ENCODE peak calls at places on chromosomes 4 and X, in six cellular contexts. One of them, this sample, is unnamed.
A peak's percentile ranks its signal among the peaks of the same experiment; 100 is the strongest.

GRCh38 chr4:143019351-143019750 is 165.4 kb upstream of the USP38 start:
- DNase-seq in H9: no peak
- DNase-seq in mesenchymal stem cell: no peak
- DNase-seq in H1: no peak
- DNase-seq in IMR-90: no peak
- DNase-seq in neuronal stem cell: no peak
- DNase-seq in this sample: no peak

GRCh38 chr4:105215609-105216313 is 69.1 kb downstream of the TET2 start:
- DNase-seq in neuronal stem cell: no peak
- DNase-seq in IMR-90: peak; percentile 70
- DNase-seq in H1: no peak
- DNase-seq in H9: no peak
- DNase-seq in mesenchymal stem cell: no peak
- DNase-seq in this sample: no peak

GRCh38 chrX:130658310-130658709 is 244.7 kb downstream of the ENOX2 start:
- DNase-seq in mesenchymal stem cell: no peak
- DNase-seq in IMR-90: no peak
- DNase-seq in H9: no peak
- DNase-seq in neuronal stem cell: no peak
- DNase-seq in H1: no peak
- DNase-seq in this sample: no peak

GRCh38 chr4:70844180-70844579 is 4.5 kb upstream of the GRSF1 start:
- DNase-seq in IMR-90: no peak
- DNase-seq in H1: no peak
- DNase-seq in mesenchymal stem cell: no peak
- DNase-seq in H9: no peak
- DNase-seq in neuronal stem cell: no peak
- DNase-seq in this sample: no peak

GRCh38 chr4:2353222-2354107 is 65.0 kb downstream of the ZFYVE28 start:
- DNase-seq in IMR-90: no peak
- DNase-seq in neuronal stem cell: no peak
- DNase-seq in mesenchymal stem cell: no peak
- DNase-seq in H1: no peak
- DNase-seq in H9: peak; percentile 28
- DNase-seq in this sample: no peak

GRCh38 chr4:119118397-119118796 is 17.2 kb upstream of the MYOZ2 start:
- DNase-seq in IMR-90: no peak
- DNase-seq in neuronal stem cell: no peak
- DNase-seq in H1: no peak
- DNase-seq in mesenchymal stem cell: peak; percentile 82
- DNase-seq in H9: no peak
- DNase-seq in this sample: no peak

GRCh38 chrX:77415882-77416281 is 31.3 kb upstream of the FGF16 start:
- DNase-seq in mesenchymal stem cell: no peak
- DNase-seq in IMR-90: no peak
- DNase-seq in H1: no peak
- DNase-seq in neuronal stem cell: no peak
- DNase-seq in H9: no peak
- DNase-seq in this sample: no peak

GRCh38 chr4:107710493-107711459 is 9.3 kb downstream of the PAPSS1 start:
- DNase-seq in H9: no peak
- DNase-seq in mesenchymal stem cell: no peak
- DNase-seq in H1: no peak
- DNase-seq in IMR-90: no peak
- DNase-seq in neuronal stem cell: no peak
- DNase-seq in this sample: no peak

GRCh38 chr4:8836664-8837171 is 34.9 kb downstream of the HMX1 start:
- DNase-seq in H1: no peak
- DNase-seq in mesenchymal stem cell: no peak
- DNase-seq in H9: no peak
- DNase-seq in neuronal stem cell: no peak
- DNase-seq in IMR-90: no peak
- DNase-seq in this sample: no peak

GRCh38 chr4:176193898-176194297 is 1.5 kb downstream of the SPATA4 start:
- DNase-seq in H1: no peak
- DNase-seq in mesenchymal stem cell: peak; percentile 71
- DNase-seq in neuronal stem cell: no peak
- DNase-seq in H9: no peak
- DNase-seq in IMR-90: peak; percentile 94
- DNase-seq in this sample: peak; percentile 29

GRCh38 chrX:153766098-153766817 is 2.2 kb downstream of the PLXNB3 start:
- DNase-seq in H9: peak; percentile 36
- DNase-seq in IMR-90: peak; percentile 71
- DNase-seq in mesenchymal stem cell: peak; percentile 83
- DNase-seq in H1: no peak
- DNase-seq in neuronal stem cell: no peak
- DNase-seq in this sample: no peak

GRCh38 chrX:30893206-30893605 is 4.2 kb upstream of the TAB3 start:
- DNase-seq in H9: no peak
- DNase-seq in IMR-90: no peak
- DNase-seq in neuronal stem cell: no peak
- DNase-seq in H1: no peak
- DNase-seq in mesenchymal stem cell: no peak
- DNase-seq in this sample: no peak

DNA sequence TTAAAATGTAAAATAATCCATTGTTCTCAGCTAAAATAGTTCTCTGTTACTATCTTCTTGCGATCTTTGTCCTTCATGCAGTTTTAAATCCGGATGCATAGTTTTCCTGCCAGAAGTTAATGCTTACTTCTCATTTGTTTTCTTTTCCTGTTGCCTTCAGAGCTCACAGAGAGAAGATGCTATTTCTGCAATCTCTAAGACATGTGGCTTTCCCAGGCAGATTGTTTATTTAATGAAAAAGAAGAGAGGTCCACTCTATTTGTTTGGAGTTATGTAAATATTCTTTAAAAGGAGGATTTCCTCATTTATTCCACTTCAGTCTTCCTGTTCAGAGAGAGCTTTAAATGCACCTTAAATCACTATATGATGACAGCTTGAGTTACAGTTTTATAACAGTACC is 39.3 kb upstream of the HPGD start:
- DNase-seq in mesenchymal stem cell: peak; percentile 68
- DNase-seq in H9: no peak
- DNase-seq in IMR-90: no peak
- DNase-seq in neuronal stem cell: no peak
- DNase-seq in H1: no peak
- DNase-seq in this sample: no peak
- H3K14ac ChIP-seq in mesenchymal stem cell: no peak overlapping the region
- H3K14ac ChIP-seq in H9: no peak overlapping the region
- H3K14ac ChIP-seq in IMR-90: no peak overlapping the region
- H3K14ac ChIP-seq in neuronal stem cell: no peak overlapping the region
- H3K14ac ChIP-seq in H1: no peak overlapping the region
- H3K14ac ChIP-seq in this sample: no peak overlapping the region

DNA sequence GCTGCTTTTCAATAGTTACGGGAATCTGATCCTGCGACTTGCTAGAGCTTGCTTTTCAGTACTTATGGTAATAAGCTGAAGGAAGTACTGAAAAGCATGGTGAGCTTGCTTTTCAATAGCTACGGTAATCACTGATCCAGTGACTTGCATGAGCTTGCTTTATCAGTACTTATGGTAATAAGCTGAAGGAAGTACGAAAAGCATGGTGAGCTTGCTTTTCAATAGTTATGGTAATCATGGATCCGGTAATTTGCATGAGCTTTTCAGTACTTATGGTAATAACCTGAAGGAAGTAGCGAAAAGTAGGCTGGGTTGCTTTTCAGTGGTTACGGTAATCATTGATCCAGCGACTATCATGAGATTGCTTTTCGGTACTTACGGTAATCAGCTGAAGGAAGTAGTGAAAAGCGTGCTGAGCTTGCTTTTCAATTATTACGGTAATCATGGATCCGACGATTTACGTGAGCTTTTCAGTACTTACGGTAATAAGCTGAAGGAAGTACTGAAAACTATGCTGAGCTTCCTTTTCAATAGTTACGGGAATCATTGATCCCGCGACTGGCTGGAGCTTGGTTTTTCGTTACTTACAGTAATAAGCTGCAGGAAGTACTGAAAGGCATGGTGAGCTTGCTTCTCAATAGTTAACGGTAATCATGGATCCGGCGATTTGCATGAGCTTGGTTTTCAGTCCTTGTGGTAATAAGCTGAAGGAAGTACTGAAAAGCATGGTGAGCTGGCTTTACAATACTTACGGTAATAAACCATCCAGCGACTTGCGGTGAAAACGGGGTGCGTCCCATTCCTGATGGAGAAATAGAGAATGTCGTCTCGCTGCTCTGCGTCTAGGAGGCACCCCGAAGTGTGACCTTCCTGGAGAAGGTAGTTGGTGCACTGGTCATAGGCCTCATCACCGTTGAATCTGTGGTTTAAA is 6.5 kb downstream of the CRLF2 start:
- DNase-seq in H9: peak; percentile 76
- DNase-seq in IMR-90: peak; percentile 59
- DNase-seq in H1: peak; percentile 65
- DNase-seq in neuronal stem cell: peak; percentile 93
- DNase-seq in mesenchymal stem cell: peak; percentile 93
- DNase-seq in this sample: no peak
- H3K4me1 ChIP-seq in H9: no peaks in the 10 kb centered on the region
- H3K4me1 ChIP-seq in IMR-90: no peaks in the 10 kb centered on the region
- H3K4me1 ChIP-seq in H1: no peaks in the 10 kb centered on the region
- H3K4me1 ChIP-seq in neuronal stem cell: no peaks in the 10 kb centered on the region
- H3K4me1 ChIP-seq in mesenchymal stem cell: peaks cover 2% of the 10 kb centered on the region
- H3K4me1 ChIP-seq in this sample: no peaks in the 10 kb centered on the region

DNA sequence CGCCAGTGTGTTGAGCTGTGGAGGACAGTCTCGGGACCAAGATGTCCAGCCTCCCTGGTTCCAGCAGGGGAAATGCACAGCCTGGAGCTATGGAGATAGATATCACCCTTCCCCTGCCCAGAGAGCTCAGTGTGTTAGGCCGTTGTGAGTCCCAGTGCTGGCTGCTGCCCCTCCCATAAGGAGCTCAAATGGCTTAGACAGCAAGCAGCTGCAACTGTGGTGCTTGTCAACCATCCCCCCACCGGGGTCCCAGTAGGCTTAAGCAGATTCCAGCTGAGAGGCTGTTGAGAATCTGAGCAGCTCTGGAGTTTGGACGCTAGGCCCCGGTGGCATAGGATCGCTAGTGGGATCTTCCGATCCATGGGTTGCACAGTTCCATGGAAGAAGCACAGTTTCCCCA is 181.8 kb upstream of the POF1B start:
- DNase-seq in H1: no peak
- DNase-seq in IMR-90: no peak
- DNase-seq in mesenchymal stem cell: no peak
- DNase-seq in neuronal stem cell: no peak
- DNase-seq in H9: no peak
- DNase-seq in this sample: no peak
- H3K9ac ChIP-seq in H1: no peak overlapping the region
- H3K9ac ChIP-seq in IMR-90: no peak overlapping the region
- H3K9ac ChIP-seq in mesenchymal stem cell: no peak overlapping the region
- H3K9ac ChIP-seq in neuronal stem cell: no peak overlapping the region
- H3K9ac ChIP-seq in H9: no peak overlapping the region
- H3K9ac ChIP-seq in this sample: no peak overlapping the region

GRCh38 chr4:970046-970745 is 3.2 kb downstream of the DGKQ start:
- DNase-seq in mesenchymal stem cell: no peak
- DNase-seq in neuronal stem cell: no peak
- DNase-seq in H1: no peak
- DNase-seq in IMR-90: no peak
- DNase-seq in H9: no peak
- DNase-seq in this sample: no peak
- H3K14ac ChIP-seq in mesenchymal stem cell: no peak overlapping the region
- H3K14ac ChIP-seq in neuronal stem cell: no peak overlapping the region
- H3K14ac ChIP-seq in H1: no peak overlapping the region
- H3K14ac ChIP-seq in IMR-90: no peak overlapping the region
- H3K14ac ChIP-seq in H9: no peak overlapping the region
- H3K14ac ChIP-seq in this sample: no peak overlapping the region

GRCh38 chr4:168845897-168846296 is 164.2 kb downstream of the CBR4 start:
- DNase-seq in H9: no peak
- DNase-seq in mesenchymal stem cell: no peak
- DNase-seq in IMR-90: no peak
- DNase-seq in H1: no peak
- DNase-seq in neuronal stem cell: no peak
- DNase-seq in this sample: no peak

GRCh38 chr4:168842186-168842585 is 167.9 kb downstream of the CBR4 start:
- DNase-seq in H9: no peak
- DNase-seq in mesenchymal stem cell: no peak
- DNase-seq in neuronal stem cell: no peak
- DNase-seq in H1: no peak
- DNase-seq in IMR-90: no peak
- DNase-seq in this sample: no peak

GRCh38 chr4:168844261-168845039 is 165.6 kb downstream of the CBR4 start:
- DNase-seq in H1: no peak
- DNase-seq in IMR-90: peak; percentile 91
- DNase-seq in neuronal stem cell: no peak
- DNase-seq in H9: no peak
- DNase-seq in mesenchymal stem cell: peak; percentile 73
- DNase-seq in this sample: no peak

GRCh38 chr4:168841682-168842019 is 168.4 kb downstream of the CBR4 start:
- DNase-seq in H1: no peak
- DNase-seq in mesenchymal stem cell: no peak
- DNase-seq in IMR-90: no peak
- DNase-seq in H9: no peak
- DNase-seq in neuronal stem cell: no peak
- DNase-seq in this sample: no peak

DNA sequence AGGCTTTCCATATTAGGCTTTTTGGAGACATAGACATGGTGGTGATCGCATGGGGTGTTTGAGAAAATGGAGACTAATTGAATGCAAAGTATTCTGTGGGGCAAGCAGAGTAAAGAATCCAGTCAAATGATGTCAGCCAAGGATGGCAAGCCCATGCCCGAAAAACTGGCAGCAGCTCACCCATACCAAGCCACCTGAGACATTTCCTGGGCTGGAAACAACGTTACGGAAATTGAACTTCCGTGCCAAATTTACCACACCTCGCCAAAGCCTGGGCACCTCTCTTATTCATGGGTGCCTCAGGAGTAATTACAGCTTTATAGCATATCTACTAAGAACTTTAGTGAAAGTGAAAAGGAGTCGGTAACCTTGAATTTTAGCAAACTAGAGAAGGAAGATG is 166.4 kb downstream of the CBR4 start:
- DNase-seq in IMR-90: no peak
- DNase-seq in neuronal stem cell: no peak
- DNase-seq in mesenchymal stem cell: no peak
- DNase-seq in H9: no peak
- DNase-seq in H1: no peak
- DNase-seq in this sample: no peak
- H3K4me1 ChIP-seq in IMR-90: peaks cover 29% of the 10 kb centered on the region
- H3K4me1 ChIP-seq in neuronal stem cell: peaks cover 15% of the 10 kb centered on the region
- H3K4me1 ChIP-seq in mesenchymal stem cell: peaks cover 10% of the 10 kb centered on the region
- H3K4me1 ChIP-seq in H9: peaks cover 11% of the 10 kb centered on the region
- H3K4me1 ChIP-seq in H1: peaks cover 23% of the 10 kb centered on the region
- H3K4me1 ChIP-seq in this sample: peaks cover 4% of the 10 kb centered on the region

GRCh38 chrX:114097866-114098265 is 486.0 kb upstream of the HTR2C start:
- DNase-seq in H1: no peak
- DNase-seq in IMR-90: no peak
- DNase-seq in neuronal stem cell: no peak
- DNase-seq in mesenchymal stem cell: no peak
- DNase-seq in H9: no peak
- DNase-seq in this sample: peak; percentile 6

GRCh38 chrX:114097411-114097810 is 486.5 kb upstream of the HTR2C start:
- DNase-seq in neuronal stem cell: no peak
- DNase-seq in IMR-90: no peak
- DNase-seq in H9: no peak
- DNase-seq in H1: no peak
- DNase-seq in mesenchymal stem cell: no peak
- DNase-seq in this sample: peak; percentile 1

DNA sequence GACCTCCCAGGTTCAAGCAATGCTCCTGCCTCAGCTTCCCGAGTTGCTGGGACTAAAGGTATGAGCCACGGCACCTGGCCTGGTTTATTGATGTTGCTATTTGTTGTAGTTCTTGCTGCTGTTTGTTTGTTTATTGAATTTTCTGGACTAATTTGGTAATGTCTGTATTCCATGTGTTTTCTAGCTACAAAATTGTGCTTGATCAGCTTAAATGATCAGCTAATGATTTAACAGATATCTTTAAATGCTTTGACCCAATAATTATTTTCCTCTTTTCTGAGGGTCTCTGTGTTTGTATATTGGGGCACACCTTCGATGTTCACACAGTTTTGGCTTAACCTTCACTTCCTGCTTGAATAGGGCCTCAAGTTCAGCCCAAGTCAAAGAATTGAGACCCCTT is 488.1 kb upstream of the HTR2C start:
- DNase-seq in IMR-90: no peak
- DNase-seq in H9: no peak
- DNase-seq in mesenchymal stem cell: no peak
- DNase-seq in H1: no peak
- DNase-seq in neuronal stem cell: no peak
- DNase-seq in this sample: no peak
- H3K9ac ChIP-seq in IMR-90: no peak overlapping the region
- H3K9ac ChIP-seq in H9: no peak overlapping the region
- H3K9ac ChIP-seq in mesenchymal stem cell: no peak overlapping the region
- H3K9ac ChIP-seq in H1: no peak overlapping the region
- H3K9ac ChIP-seq in neuronal stem cell: no peak overlapping the region
- H3K9ac ChIP-seq in this sample: no peak overlapping the region

This sample was measured in trophoblast cell.